ENCODE peak calls at places on chromosomes 5 and 9, in ten cellular contexts. Z, K, J, U, E, D, H, V, L and F are unnamed samples.

GRCh38 chr9:91117959-91118651 is 243.6 kb downstream of the AUH start:
- DNase-seq in Z (peak; percentile 96), K (peak; percentile 92), J (peak; percentile 91), U (no peak), E (peak; percentile 87), D (peak; percentile 89), H (peak; percentile 53), V (peak; percentile 70), L (peak; percentile 96), F (no peak)

GRCh38 chr5:152811985-152812384 is 406.9 kb upstream of the NMUR2 start:
- DNase-seq in Z (no peak), K (no peak), J (no peak), U (no peak), E (no peak), D (no peak), H (no peak), V (no peak), L (no peak), F (no peak)

GRCh38 chr5:160463775-160464465 is 42.3 kb downstream of the PTTG1 start:
- DNase-seq in Z (no peak), K (no peak), J (no peak), U (no peak), E (no peak), D (no peak), H (no peak), V (no peak), L (no peak), F (no peak)

GRCh38 chr5:95936812-95937397 is 24.7 kb downstream of the ELL2 start:
- DNase-seq in Z (no peak), K (no peak), J (no peak), U (no peak), E (no peak), D (no peak), H (no peak), V (no peak), L (no peak), F (no peak)

GRCh38 chr5:151208481-151208914 is 15.4 kb downstream of the CCDC69 start:
- DNase-seq in Z (no peak), K (peak; percentile 73), J (no peak), U (no peak), E (no peak), D (peak; percentile 77), H (no peak), V (no peak), L (peak; percentile 59), F (peak; percentile 46)

GRCh38 chr5:134176523-134177196 is at the start of gene SKP1:
- DNase-seq in Z (peak; percentile 86), K (peak; percentile 89), J (peak; percentile 92), U (peak; percentile 58), E (peak; percentile 84), D (peak; percentile 90), H (peak; percentile 86), V (peak; percentile 78), L (peak; percentile 84), F (peak; percentile 95)

GRCh38 chr9:15187589-15187988 is 119.4 kb downstream of the TTC39B start:
- DNase-seq in Z (no peak), K (no peak), J (no peak), U (no peak), E (no peak), D (no peak), H (no peak), V (no peak), L (no peak), F (no peak)

GRCh38 chr9:36876056-36876455 is 158.0 kb downstream of the PAX5 start:
- DNase-seq in Z (no peak), K (peak; percentile 30), J (no peak), U (no peak), E (no peak), D (no peak), H (no peak), V (no peak), L (no peak), F (no peak)

GRCh38 chr5:135214897-135215616 is 181.0 kb upstream of the PITX1 start:
- DNase-seq in Z (peak; percentile 66), K (peak; percentile 56), J (no peak), U (no peak), E (no peak), D (peak; percentile 59), H (no peak), V (no peak), L (no peak), F (peak; percentile 40)

GRCh38 chr9:14529629-14530028 is 163.6 kb downstream of the ZDHHC21 start:
- DNase-seq in Z (no peak), K (no peak), J (no peak), U (no peak), E (no peak), D (no peak), H (no peak), V (no peak), L (no peak), F (no peak)

GRCh38 chr9:80437825-80438224 is 866.1 kb downstream of the TLE4 start:
- DNase-seq in Z (no peak), K (no peak), J (no peak), U (no peak), E (no peak), D (no peak), H (no peak), V (no peak), L (no peak), F (no peak)

GRCh38 chr5:142472306-142472951 is 147.6 kb upstream of the SPRY4 start:
- DNase-seq in Z (no peak), K (no peak), J (no peak), U (peak; percentile 82), E (no peak), D (no peak), H (no peak), V (no peak), L (no peak), F (no peak)

GRCh38 chr5:57455511-57455910 is 27.1 kb downstream of the ACTBL2 start:
- DNase-seq in Z (no peak), K (no peak), J (no peak), U (no peak), E (no peak), D (no peak), H (no peak), V (no peak), L (no peak), F (no peak)

DNA sequence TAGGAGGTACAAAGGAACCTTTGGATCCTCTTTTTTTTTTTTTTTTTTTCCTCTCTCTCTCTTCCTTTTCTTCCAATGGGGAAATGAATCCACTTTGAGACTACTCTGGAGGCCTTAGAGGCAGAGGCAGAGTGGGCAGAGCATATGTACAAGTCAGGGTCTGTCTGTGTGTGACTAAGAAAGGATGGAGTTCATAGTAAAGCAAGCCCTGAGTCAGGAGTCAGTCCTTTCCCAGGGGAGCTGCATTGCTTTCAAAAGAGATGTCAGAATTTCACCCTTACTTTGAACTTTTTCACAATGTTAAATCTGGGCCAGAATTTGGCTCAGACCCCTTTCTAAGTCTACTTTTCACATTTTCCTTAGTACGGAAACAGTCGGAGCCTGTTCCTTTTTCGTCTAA is 792.5 kb upstream of the C9orf72 start:
- DNase-seq in Z (no peak), K (no peak), J (no peak), U (no peak), E (no peak), D (no peak), H (no peak), V (no peak), L (no peak), F (no peak)
- TF ChIP-seq CTCF in Z (no peak), K (no peak), J (no peak), U (no peak), E (no peak), D (no peak), H (no peak), V (no peak), L (no peak), F (no peak)

GRCh38 chr5:168126606-168127005 is 164.8 kb upstream of the WWC1 start:
- DNase-seq in Z (no peak), K (no peak), J (no peak), U (no peak), E (no peak), D (no peak), H (no peak), V (no peak), L (no peak), F (no peak)
- TF ChIP-seq CTCF in Z (no peak), K (no peak), J (no peak), U (no peak), E (no peak), D (no peak), H (no peak), V (no peak), L (no peak), F (no peak)

GRCh38 chr9:95874303-95874988 is 1.0 kb upstream of the ERCC6L2 start:
- DNase-seq in Z (no peak), K (no peak), J (no peak), U (no peak), E (no peak), D (no peak), H (no peak), V (no peak), L (no peak), F (no peak)

GRCh38 chr9:95874989-95875304 is 544 bp upstream of the ERCC6L2 start:
- DNase-seq in Z (peak; percentile 68), K (peak; percentile 79), J (peak; percentile 79), U (peak; percentile 18), E (peak; percentile 63), D (no peak), H (peak; percentile 43), V (peak; percentile 17), L (peak; percentile 74), F (no peak)

GRCh38 chr9:95875305-95876137 is at the start of gene ERCC6L2:
- DNase-seq in Z (peak; percentile 97), K (peak; percentile 98), J (peak; percentile 95), U (peak; percentile 88), E (peak; percentile 98), D (peak; percentile 97), H (peak; percentile 93), V (peak; percentile 96), L (peak; percentile 94), F (peak; percentile 98)

GRCh38 chr9:95876595-95876994 is 1.1 kb downstream of the ERCC6L2 start:
- DNase-seq in Z (no peak), K (no peak), J (no peak), U (no peak), E (no peak), D (no peak), H (no peak), V (no peak), L (no peak), F (no peak)

GRCh38 chr9:95876138-95876444 is 600 bp downstream of the ERCC6L2 start:
- DNase-seq in Z (no peak), K (no peak), J (no peak), U (no peak), E (no peak), D (no peak), H (no peak), V (no peak), L (no peak), F (no peak)
- TF ChIP-seq CTCF in Z (no peak), K (no peak), J (no peak), U (no peak), E (no peak), D (no peak), H (no peak), V (no peak), L (no peak), F (no peak)

DNA sequence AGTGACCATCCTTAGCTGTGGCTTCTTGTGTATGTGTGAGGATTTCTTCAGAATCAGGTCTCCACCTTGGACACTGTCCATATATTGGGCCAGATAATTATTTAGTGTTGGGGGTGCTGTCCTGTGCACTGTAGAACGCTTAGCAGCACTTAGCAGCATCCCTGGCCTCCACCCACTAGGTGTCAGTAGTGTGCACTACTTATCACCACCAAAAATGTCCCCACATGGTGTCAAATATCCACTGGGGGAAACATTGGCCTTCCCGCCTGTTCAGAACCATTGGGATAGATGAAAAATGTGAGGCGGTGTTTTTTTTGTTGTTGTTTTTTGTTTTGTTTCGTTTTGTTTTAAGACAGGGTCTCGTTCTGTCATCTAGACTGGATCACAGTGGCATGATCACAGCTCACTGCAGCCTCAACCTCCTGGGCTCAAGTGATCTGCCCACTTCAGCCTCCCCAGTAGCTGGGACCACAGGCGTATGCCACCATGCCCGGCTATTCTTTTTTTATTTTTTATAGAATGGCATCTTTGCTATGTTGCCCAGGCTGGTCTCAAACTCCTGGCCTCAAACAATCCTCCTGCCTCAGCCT is 67.7 kb downstream of the TENT4A start:
- DNase-seq in Z (no peak), K (no peak), J (no peak), U (peak; percentile 24), E (no peak), D (no peak), H (no peak), V (no peak), L (no peak), F (no peak)
- TF ChIP-seq CTCF in Z (no peak), K (no peak), J (no peak), U (no peak), E (no peak), D (no peak), H (peak; percentile 21), V (peak; percentile 43), L (no peak), F (peak; percentile 33)